ENCODE peak calls at places on chromosomes 7 and 10, in four cellular contexts. W, A, Q and J are unnamed samples.

GRCh38 chr10:49081532-49082275 is 33.6 kb downstream of the VSTM4 start:
- DNase-seq in Q (peak), W (no peak), A (no peak), J (no peak)

GRCh38 chr7:37220664-37221063 is 228.0 kb downstream of the ELMO1 start:
- DNase-seq in W (no peak), Q (no peak), A (no peak), J (no peak)

GRCh38 chr7:37117261-37117660 is 331.4 kb downstream of the ELMO1 start:
- DNase-seq in Q (no peak), A (no peak), W (no peak), J (no peak)

GRCh38 chr10:132099701-132100481 is 34.1 kb downstream of the JAKMIP3 start:
- DNase-seq in W (no peak), A (no peak), Q (no peak), J (no peak)

GRCh38 chr7:35280854-35281253 is 27.0 kb upstream of the TBX20 start:
- DNase-seq in Q (no peak), A (no peak), W (no peak), J (no peak)

GRCh38 chr10:26931223-26931622 is 70.5 kb upstream of the ABI1 start:
- DNase-seq in Q (peak), A (peak), W (no peak), J (no peak)

GRCh38 chr10:12412671-12413368 is 63.5 kb downstream of the CAMK1D start:
- DNase-seq in W (no peak), A (no peak), Q (no peak), J (no peak)

GRCh38 chr7:141697211-141697871 is 4.6 kb downstream of the DENND11 start:
- DNase-seq in A (no peak), W (no peak), Q (no peak), J (no peak)

GRCh38 chr7:26202019-26202985 is 757 bp downstream of the CBX3 start:
- DNase-seq in W (no peak), Q (no peak), A (peak), J (no peak)

GRCh38 chr10:3104251-3104918 is 37.0 kb downstream of the PFKP start:
- DNase-seq in W (no peak), Q (no peak), A (no peak), J (no peak)

GRCh38 chr7:135359633-135360032 is 126.0 kb downstream of the STRA8 start:
- DNase-seq in A (no peak), W (no peak), Q (no peak), J (no peak)

GRCh38 chr10:14549496-14549895 is 218.8 kb upstream of the FRMD4A start:
- DNase-seq in Q (no peak), A (no peak), W (no peak), J (no peak)

GRCh38 chr7:66152538-66153191 is 38.0 kb downstream of the CRCP start:
- DNase-seq in W (no peak), Q (no peak), A (no peak), J (no peak)

GRCh38 chr7:66146701-66147100 is 32.1 kb downstream of the CRCP start:
- DNase-seq in W (no peak), A (no peak), Q (no peak), J (no peak)

GRCh38 chr7:66153691-66154090 is 39.0 kb downstream of the CRCP start:
- DNase-seq in W (no peak), Q (no peak), A (no peak), J (no peak)

GRCh38 chr7:66145404-66145843 is 30.8 kb downstream of the CRCP start:
- DNase-seq in Q (no peak), W (no peak), A (no peak), J (no peak)

DNA sequence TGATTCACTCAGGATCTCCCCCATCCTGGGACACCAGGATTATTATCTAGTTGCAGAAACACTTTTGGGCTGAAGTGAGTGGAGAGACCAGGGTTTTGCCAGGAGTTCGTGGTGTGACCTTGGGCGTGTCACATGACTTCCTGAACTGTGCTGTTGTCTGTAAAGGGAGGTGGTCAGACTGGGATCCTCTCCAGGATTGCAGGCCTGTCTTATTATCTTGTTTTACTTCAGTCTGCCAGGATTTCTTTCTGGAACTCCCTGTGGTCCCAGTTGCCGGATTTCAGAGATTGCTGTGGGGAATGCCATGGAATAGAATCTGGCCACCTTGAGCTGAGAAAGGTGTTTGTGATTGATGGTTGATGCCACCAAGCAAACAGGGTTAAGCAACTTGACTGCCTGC is 35.8 kb downstream of the CRCP start:
- DNase-seq in Q (peak), A (no peak), W (no peak), J (no peak)
- TF ChIP-seq TCF7L2 in Q (no peak), A (no peak), W (no peak), J (no peak)

GRCh38 chr7:74473116-74473515 is 19.4 kb downstream of the GTF2IRD1 start:
- DNase-seq in A (no peak), W (no peak), Q (no peak), J (no peak)
- TF ChIP-seq TCF7L2 in A (no peak), W (no peak), Q (no peak), J (no peak)

DNA sequence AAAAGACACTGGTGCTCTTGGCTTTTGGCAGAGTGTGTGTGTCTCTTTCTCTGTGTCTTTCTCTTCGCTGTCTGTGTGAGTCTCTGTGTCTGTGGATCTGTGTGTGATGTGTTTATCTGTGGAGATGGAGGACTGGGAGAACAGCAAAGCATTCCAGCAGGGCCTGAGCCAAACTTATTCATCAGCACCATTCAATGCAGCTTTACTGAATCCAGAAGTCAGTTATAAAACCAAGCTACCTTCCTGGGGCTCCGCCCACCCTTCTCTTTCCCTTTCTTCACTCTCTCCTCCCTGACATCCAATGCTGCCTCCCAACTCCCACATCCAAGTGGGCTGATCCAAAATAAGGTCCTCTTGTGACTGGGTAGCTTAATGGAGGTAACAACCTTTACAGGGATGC is 3.9 kb downstream of the SGMS1 start:
- DNase-seq in Q (no peak), W (no peak), A (no peak), J (no peak)
- TF ChIP-seq TCF7L2 in Q (no peak), W (no peak), A (no peak), J (no peak)

GRCh38 chr7:96388166-96388565 is 66.3 kb upstream of the SLC25A13 start:
- DNase-seq in W (no peak), A (no peak), Q (no peak), J (peak)
- TF ChIP-seq TCF7L2 in W (no peak), A (no peak), Q (no peak), J (no peak)

DNA sequence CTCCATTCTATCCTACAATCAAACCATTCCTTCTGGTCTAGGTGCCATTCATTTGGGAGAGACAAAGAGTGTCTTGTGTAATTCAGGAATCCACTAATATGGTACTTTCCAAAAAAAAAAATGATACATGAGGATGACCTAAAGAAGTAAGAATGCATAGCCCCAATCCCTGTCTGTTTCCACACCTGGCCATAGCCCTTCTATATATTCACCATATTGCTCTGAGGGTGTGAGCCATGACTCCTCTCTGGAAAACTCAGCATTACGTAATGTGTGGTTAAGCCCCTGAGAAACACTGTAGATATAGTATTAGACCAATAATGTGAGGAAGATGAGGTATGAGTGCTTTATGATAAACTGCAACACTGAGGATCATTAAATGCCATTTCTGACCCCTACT is 592.7 kb downstream of the INHBA start:
- DNase-seq in A (no peak), W (no peak), Q (no peak), J (no peak)
- TF ChIP-seq TCF7L2 in A (no peak), W (no peak), Q (no peak), J (no peak)

DNA sequence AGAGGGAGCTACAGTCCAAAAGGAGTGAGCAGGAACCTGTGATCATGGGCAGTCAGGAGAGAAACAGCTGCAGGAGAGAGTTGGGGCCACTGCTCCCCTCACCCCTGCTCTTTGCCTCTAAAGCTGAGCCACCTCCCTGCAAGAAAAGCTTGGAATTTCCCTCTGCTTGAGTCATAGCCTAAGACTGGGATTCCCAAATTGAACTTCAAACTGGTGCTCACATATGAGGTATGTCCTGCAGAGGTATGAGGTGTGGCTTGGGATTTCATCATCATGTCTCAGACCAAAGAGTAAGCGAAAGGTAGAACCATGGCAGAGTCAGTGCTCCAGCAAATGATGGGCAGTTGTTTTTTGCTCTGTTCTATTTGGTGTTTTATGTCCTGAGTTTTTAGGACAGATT is 237.1 kb upstream of the NRP1 start:
- DNase-seq in W (no peak), A (no peak), Q (no peak), J (no peak)
- TF ChIP-seq TCF7L2 in W (no peak), A (no peak), Q (no peak), J (no peak)

GRCh38 chr7:104779888-104780287 is 234.1 kb upstream of the KMT2E start:
- DNase-seq in A (no peak), W (no peak), Q (no peak), J (no peak)
- TF ChIP-seq TCF7L2 in A (no peak), W (no peak), Q (no peak), J (no peak)

DNA sequence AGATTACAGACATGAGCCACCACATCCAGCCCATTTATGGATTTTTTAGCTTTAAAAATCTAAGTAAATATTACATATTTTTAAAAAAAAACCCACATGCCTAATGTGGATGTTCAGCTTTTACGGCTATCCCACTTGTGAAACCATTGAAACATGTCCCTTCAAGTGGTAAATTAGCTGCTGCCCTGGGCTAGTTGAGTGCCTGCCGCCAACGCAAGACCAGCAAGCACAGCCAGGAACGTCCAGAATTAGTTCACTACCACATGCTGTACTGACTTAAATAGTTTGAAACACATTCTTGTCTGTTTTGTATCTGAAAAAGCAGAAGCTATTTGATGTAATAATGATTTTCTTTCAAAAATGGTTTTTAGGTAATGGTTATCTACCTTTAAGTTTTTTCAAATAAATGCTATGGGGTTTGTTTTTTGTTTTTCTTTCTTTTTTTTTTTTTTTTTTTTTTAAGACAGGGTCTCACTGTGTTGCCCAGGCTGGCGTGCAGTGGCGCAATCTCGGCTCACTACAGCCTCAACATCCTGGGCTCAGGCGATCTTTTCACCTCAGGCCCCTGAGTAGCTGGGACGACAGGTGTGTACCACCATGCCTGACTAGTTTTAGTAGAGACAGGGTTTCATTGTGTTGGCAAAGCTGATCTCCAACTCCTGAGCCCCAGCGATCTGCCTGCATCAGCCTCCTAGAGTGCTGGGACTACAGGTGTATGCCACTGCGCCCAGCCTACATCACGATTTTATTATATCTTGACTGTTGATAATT is 57.0 kb downstream of the KLRG2 start:
- DNase-seq in A (no peak), W (no peak), Q (no peak), J (no peak)
- TF ChIP-seq TCF7L2 in A (no peak), W (no peak), Q (no peak), J (no peak)

GRCh38 chr10:47206449-47207279 is 93.3 kb upstream of the GDF10 start:
- DNase-seq in W (no peak), Q (no peak), A (no peak), J (no peak)
- TF ChIP-seq TCF7L2 in W (no peak), Q (no peak), A (no peak), J (no peak)